ENCODE peak calls at places on chromosome 10, in nine cellular contexts. A, R, N, D, M, P, W, O and Y are unnamed samples.
A peak's percentile ranks its signal among the peaks of the same experiment; 100 is the strongest.

GRCh38 chr10:102040305-102040704 is 15.7 kb downstream of the ARMH3 start:
- DNase-seq in A (no peak), R (no peak), N (no peak), D (peak; percentile 12), M (peak; percentile 22), P (no peak), W (no peak), O (no peak), Y (no peak)

GRCh38 chr10:22620140-22620857 is 94.1 kb downstream of the PIP4K2A start:
- DNase-seq in A (peak; percentile 97), R (peak; percentile 61), N (peak; percentile 92), D (peak; percentile 99), M (no peak), P (no peak), W (peak; percentile 76), O (peak; percentile 64), Y (peak; percentile 92)

GRCh38 chr10:120646159-120646558 is 189.1 kb downstream of the PLPP4 start:
- DNase-seq in A (no peak), R (no peak), N (no peak), D (no peak), M (no peak), P (no peak), W (no peak), O (no peak), Y (no peak)

GRCh38 chr10:90399782-90400181 is 458.1 kb downstream of the HTR7 start:
- DNase-seq in A (no peak), R (no peak), N (no peak), D (no peak), M (no peak), P (no peak), W (no peak), O (no peak), Y (no peak)

GRCh38 chr10:120115959-120116358 is 223.4 kb downstream of the SEC23IP start:
- DNase-seq in A (no peak), R (no peak), N (no peak), D (no peak), M (no peak), P (no peak), W (no peak), O (no peak), Y (no peak)

GRCh38 chr10:104492349-104492940 is 138.8 kb downstream of the CFAP58 start:
- DNase-seq in A (peak; percentile 30), R (no peak), N (peak; percentile 57), D (no peak), M (no peak), P (no peak), W (no peak), O (no peak), Y (no peak)

GRCh38 chr10:7855205-7855604 is 36.9 kb downstream of the TAF3 start:
- DNase-seq in A (no peak), R (no peak), N (no peak), D (no peak), M (peak; percentile 82), P (no peak), W (no peak), O (no peak), Y (no peak)

GRCh38 chr10:16120563-16120962 is 260.3 kb upstream of the MINDY3 start:
- DNase-seq in A (no peak), R (no peak), N (no peak), D (no peak), M (peak; percentile 39), P (no peak), W (no peak), O (no peak), Y (no peak)

GRCh38 chr10:16361086-16361485 is 75.7 kb upstream of the PTER start:
- DNase-seq in A (no peak), R (no peak), N (no peak), D (no peak), M (no peak), P (no peak), W (no peak), O (no peak), Y (no peak)

GRCh38 chr10:34933676-34934075 is 118.6 kb upstream of the PARD3 start:
- DNase-seq in A (no peak), R (no peak), N (peak; percentile 30), D (peak; percentile 25), M (peak; percentile 68), P (no peak), W (no peak), O (peak; percentile 39), Y (no peak)

GRCh38 chr10:111758593-111758992 is 425.0 kb downstream of the GPAM start:
- DNase-seq in A (no peak), R (no peak), N (no peak), D (no peak), M (no peak), P (no peak), W (no peak), O (no peak), Y (no peak)

GRCh38 chr10:111762114-111762513 is 421.5 kb downstream of the GPAM start:
- DNase-seq in A (no peak), R (no peak), N (no peak), D (no peak), M (peak; percentile 30), P (no peak), W (no peak), O (no peak), Y (no peak)

DNA sequence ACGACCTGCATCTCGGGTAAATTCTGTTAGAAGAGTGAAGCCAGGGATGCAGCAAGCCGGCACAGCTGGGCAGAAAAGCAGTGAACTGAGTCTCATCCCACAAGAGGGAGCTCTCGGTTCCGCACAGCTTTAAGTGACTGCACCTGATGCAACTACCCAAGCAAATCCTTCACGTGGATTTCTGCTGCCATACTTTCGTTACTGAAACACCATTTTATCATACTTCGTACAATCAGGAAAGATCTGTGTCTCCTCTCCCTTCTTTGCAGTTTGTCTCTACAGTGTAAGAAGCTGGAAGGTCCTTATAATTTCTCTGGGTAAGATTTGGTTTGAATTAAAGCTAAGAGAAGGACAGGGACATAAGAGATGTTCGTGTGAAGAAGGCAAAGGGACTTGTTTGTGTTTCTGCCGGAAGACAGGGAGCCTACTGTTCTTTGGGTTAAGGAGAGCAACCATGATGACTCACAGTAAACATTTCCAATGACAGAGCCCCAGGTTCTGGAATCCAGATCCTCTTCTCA is 427.0 kb downstream of the GPAM start:
- DNase-seq in A (no peak), R (no peak), N (peak; percentile 59), D (no peak), M (peak; percentile 87), P (no peak), W (peak; percentile 72), O (peak; percentile 8), Y (no peak)
- TF ChIP-seq CTCF in A (peak; percentile 19), R (no peak), N (peak; percentile 43), D (no peak), M (peak; percentile 93), P (no peak), W (peak; percentile 82), O (no peak), Y (no peak)

GRCh38 chr10:47179291-47179647 is 120.7 kb upstream of the GDF10 start:
- DNase-seq in A (no peak), R (no peak), N (no peak), D (no peak), M (no peak), P (no peak), W (no peak), O (no peak), Y (no peak)

GRCh38 chr10:47178537-47179290 is 121.3 kb upstream of the GDF10 start:
- DNase-seq in A (no peak), R (no peak), N (no peak), D (no peak), M (no peak), P (no peak), W (no peak), O (no peak), Y (no peak)

GRCh38 chr10:47176206-47176902 is 123.6 kb upstream of the GDF10 start:
- DNase-seq in A (no peak), R (no peak), N (no peak), D (no peak), M (no peak), P (no peak), W (no peak), O (no peak), Y (no peak)

GRCh38 chr10:47175181-47176080 is 124.6 kb upstream of the GDF10 start:
- DNase-seq in A (no peak), R (no peak), N (no peak), D (no peak), M (no peak), P (no peak), W (no peak), O (no peak), Y (no peak)

DNA sequence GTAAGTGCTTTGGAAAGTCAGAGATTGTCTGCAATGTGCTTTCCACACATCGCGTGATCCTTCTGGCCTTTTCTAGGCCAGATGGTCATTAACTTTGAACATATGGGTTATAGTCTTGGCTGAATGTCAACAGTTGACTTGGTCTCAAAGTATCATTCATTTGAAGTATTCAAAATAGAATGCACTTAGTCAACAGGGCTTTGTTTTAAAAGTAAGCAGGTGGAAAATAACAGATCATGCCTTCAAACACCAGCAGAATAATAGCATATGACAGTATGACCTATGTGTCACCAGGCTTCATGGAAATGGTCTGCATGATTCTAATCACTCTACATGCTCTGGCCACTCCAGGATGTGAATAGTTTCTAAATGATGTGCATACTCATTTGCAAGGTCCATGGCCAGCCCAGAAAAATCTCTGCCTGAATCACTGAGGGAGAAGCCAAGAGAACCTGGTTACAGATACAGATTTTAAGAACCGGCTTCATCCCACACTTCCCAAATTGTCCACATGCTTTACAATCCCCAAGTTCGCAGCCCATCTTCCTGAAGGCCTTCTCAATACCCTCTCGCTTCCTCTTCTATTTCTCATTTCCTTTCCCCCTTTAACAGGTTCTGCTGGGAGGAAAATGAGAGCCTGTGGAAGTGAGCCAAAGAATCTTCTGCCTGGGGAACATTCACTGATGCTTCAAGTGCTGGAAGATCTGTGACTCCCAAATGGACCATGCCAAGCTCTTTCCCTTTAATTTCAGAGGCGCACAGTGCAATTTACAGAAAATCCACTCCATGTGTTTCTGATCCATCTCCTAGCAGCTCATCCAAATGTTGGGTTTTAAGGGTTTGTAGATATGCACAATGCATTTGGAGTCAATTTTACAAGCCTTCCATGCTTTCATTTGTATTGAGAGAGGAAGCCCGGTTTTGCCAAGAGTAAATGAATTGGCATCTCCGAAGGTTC is 122.8 kb upstream of the GDF10 start:
- DNase-seq in A (peak; percentile 36), R (no peak), N (no peak), D (peak; percentile 27), M (no peak), P (no peak), W (no peak), O (no peak), Y (no peak)
- TF ChIP-seq CTCF in A (no peak), R (no peak), N (no peak), D (no peak), M (no peak), P (no peak), W (no peak), O (no peak), Y (no peak)

GRCh38 chr10:18216482-18216881 is 76.3 kb downstream of the CACNB2 start:
- DNase-seq in A (no peak), R (no peak), N (peak; percentile 38), D (peak; percentile 73), M (peak; percentile 19), P (no peak), W (no peak), O (no peak), Y (no peak)
- TF ChIP-seq CTCF in A (peak; percentile 66), R (no peak), N (peak; percentile 17), D (peak; percentile 80), M (peak; percentile 64), P (no peak), W (peak; percentile 43), O (peak; percentile 6), Y (peak; percentile 63)

DNA sequence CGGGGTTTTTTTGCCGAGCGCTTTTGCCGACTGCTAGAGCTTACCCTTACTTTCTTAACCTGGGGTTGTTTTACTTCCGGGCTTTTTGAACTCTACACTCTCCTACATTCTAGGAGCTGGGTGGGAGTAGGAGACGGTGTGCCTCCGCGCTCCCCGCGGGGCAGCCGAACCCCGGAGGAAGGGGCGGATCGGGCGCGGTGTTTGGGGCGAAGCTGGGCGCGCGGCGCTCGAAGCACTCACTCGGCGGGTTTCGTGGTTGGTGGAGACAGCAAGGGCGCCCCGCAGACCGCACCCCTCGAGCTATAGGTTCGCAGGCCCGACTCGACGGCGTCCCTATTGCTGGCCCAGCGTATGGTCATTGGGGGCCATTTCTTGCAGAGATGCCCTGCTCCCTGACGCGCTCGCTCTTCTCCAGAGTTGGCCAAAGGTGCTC is 245 bp downstream of the ZNF518A start:
- DNase-seq in A (peak; percentile 77), R (peak; percentile 71), N (peak; percentile 67), D (no peak), M (peak; percentile 95), P (peak; percentile 65), W (peak; percentile 62), O (no peak), Y (peak; percentile 91)
- TF ChIP-seq CTCF in A (no peak), R (no peak), N (no peak), D (no peak), M (no peak), P (no peak), W (no peak), O (no peak), Y (no peak)